ENCODE peak calls at places on chromosome 21, in six cellular contexts. B is H1, C is GM12878, F is SK-N-SH, O is K562, P is GM12892. R is an unnamed sample.
A peak's percentile ranks its signal among the peaks of the same experiment; 100 is the strongest.

GRCh38 chr21:46551636-46552241 is 53.1 kb downstream of the S100B start:
- DNase-seq in B (no peak), C (no peak), F (no peak), O (no peak), P (no peak), R (no peak)

GRCh38 chr21:45590246-45590725 is 48.0 kb upstream of the SLC19A1 start:
- DNase-seq in B (peak; percentile 33), C (no peak), F (peak; percentile 96), O (peak; percentile 76), P (peak; percentile 76), R (peak; percentile 95)

GRCh38 chr21:26099610-26100219 is 70.9 kb downstream of the APP start:
- DNase-seq in B (no peak), C (no peak), F (no peak), O (peak; percentile 6), P (no peak), R (no peak)

GRCh38 chr21:45977396-45977795 is 4.2 kb upstream of the COL6A1 start:
- DNase-seq in B (no peak), C (no peak), F (peak; percentile 60), O (no peak), P (no peak), R (no peak)

GRCh38 chr21:29521872-29522271 is 223.2 kb downstream of the BACH1 start:
- DNase-seq in B (no peak), C (no peak), F (no peak), O (no peak), P (no peak), R (no peak)

GRCh38 chr21:40835179-40835694 is 11.7 kb downstream of the DSCAM start:
- DNase-seq in B (no peak), C (no peak), F (no peak), O (no peak), P (no peak), R (no peak)

GRCh38 chr21:33937931-33938339 is 22.3 kb upstream of the ATP5PO start:
- DNase-seq in B (no peak), C (no peak), F (no peak), O (no peak), P (no peak), R (no peak)

GRCh38 chr21:22898061-22898460 is 1899.9 kb downstream of the NCAM2 start:
- DNase-seq in B (no peak), C (no peak), F (no peak), O (no peak), P (no peak), R (no peak)

GRCh38 chr21:45149021-45149420 is 74.6 kb downstream of the ADARB1 start:
- DNase-seq in B (no peak), C (no peak), F (no peak), O (no peak), P (no peak), R (no peak)

GRCh38 chr21:29571949-29572348 is 273.2 kb downstream of the BACH1 start:
- DNase-seq in B (no peak), C (no peak), F (no peak), O (no peak), P (no peak), R (no peak)

GRCh38 chr21:23218667-23219066 is 2220.5 kb downstream of the NCAM2 start:
- DNase-seq in B (no peak), C (no peak), F (no peak), O (no peak), P (no peak), R (no peak)

GRCh38 chr21:45467221-45467779 is 62.3 kb downstream of the COL18A1 start:
- DNase-seq in B (no peak), C (no peak), F (no peak), O (no peak), P (no peak), R (no peak)

GRCh38 chr21:44013380-44014088 is 1.4 kb downstream of the TRAPPC10 start:
- DNase-seq in B (no peak), C (peak; percentile 32), F (peak; percentile 36), O (peak; percentile 47), P (no peak), R (no peak)

GRCh38 chr21:25983745-25984144 is 186.8 kb downstream of the APP start:
- DNase-seq in B (no peak), C (no peak), F (peak; percentile 46), O (no peak), P (no peak), R (no peak)

GRCh38 chr21:44903689-44904088 is 17.0 kb downstream of the ITGB2 start:
- DNase-seq in B (no peak), C (no peak), F (no peak), O (no peak), P (no peak), R (no peak)

GRCh38 chr21:44349416-44349846 is 4.0 kb upstream of the TRPM2 start:
- DNase-seq in B (no peak), C (no peak), F (no peak), O (no peak), P (no peak), R (no peak)

GRCh38 chr21:46483300-46484295 is 24.9 kb downstream of the DIP2A start:
- DNase-seq in B (no peak), C (no peak), F (no peak), O (no peak), P (no peak), R (no peak)

GRCh38 chr21:43881283-43881682 is 16.3 kb downstream of the AGPAT3 start:
- DNase-seq in B (no peak), C (no peak), F (no peak), O (no peak), P (no peak), R (no peak)

GRCh38 chr21:32705901-32706300 is 21.9 kb downstream of the SYNJ1 start:
- DNase-seq in B (no peak), C (no peak), F (no peak), O (no peak), P (no peak), R (no peak)

GRCh38 chr21:33839167-33839716 is 76.4 kb downstream of the ATP5PO start:
- DNase-seq in B (no peak), C (no peak), F (no peak), O (peak; percentile 64), P (no peak), R (no peak)

GRCh38 chr21:44078411-44078981 is 28.7 kb upstream of the PWP2 start:
- DNase-seq in B (no peak), C (no peak), F (no peak), O (no peak), P (no peak), R (no peak)

GRCh38 chr21:26061437-26061836 is 109.1 kb downstream of the APP start:
- DNase-seq in B (no peak), C (no peak), F (no peak), O (no peak), P (no peak), R (no peak)

GRCh38 chr21:33700491-33700890 is 58.2 kb downstream of the ITSN1 start:
- DNase-seq in B (no peak), C (no peak), F (no peak), O (no peak), P (no peak), R (no peak)

GRCh38 chr21:44548922-44549321 is 2.4 kb downstream of the KRTAP10-2 start:
- DNase-seq in B (peak; percentile 51), C (no peak), F (no peak), O (no peak), P (no peak), R (no peak)

DNA sequence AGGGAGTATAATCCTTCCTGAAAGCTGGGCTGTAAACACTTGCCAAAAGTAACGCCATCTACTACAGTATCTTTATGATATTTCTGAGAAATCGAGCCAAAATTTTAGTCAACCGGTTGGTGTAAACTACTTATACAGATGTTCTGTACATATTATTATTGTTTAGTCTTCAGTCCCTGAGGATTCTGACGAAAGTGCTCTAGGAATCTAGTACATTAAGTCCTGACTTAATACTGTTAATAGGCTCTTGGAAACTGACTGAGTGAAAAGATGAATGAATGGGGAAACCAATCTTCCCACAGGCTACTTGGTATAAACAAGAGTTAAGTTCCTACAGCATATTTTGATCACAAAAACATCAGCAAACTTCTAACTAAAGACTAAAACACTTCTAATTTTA is 274.3 kb downstream of the USP25 start:
- DNase-seq in B (no peak), C (no peak), F (no peak), O (no peak), P (no peak), R (no peak)
- TF ChIP-seq TAF1 in B (no peak), C (no peak), F (no peak), O (no peak), P (no peak), R (no peak)

GRCh38 chr21:28253378-28253777 is 739.3 kb downstream of the LTN1 start:
- DNase-seq in B (no peak), C (no peak), F (no peak), O (no peak), P (no peak), R (no peak)
- TF ChIP-seq TAF1 in B (no peak), C (no peak), F (no peak), O (no peak), P (no peak), R (no peak)

GRCh38 chr21:41967708-41968107 is 13.9 kb upstream of the C2CD2 start:
- DNase-seq in B (no peak), C (no peak), F (no peak), O (no peak), P (no peak), R (no peak)

GRCh38 chr21:41965045-41965444 is 11.2 kb upstream of the C2CD2 start:
- DNase-seq in B (no peak), C (no peak), F (no peak), O (no peak), P (no peak), R (no peak)

GRCh38 chr21:41965447-41966340 is 11.9 kb upstream of the C2CD2 start:
- DNase-seq in B (no peak), C (no peak), F (no peak), O (no peak), P (no peak), R (no peak)

GRCh38 chr21:41966872-41967621 is 13.2 kb upstream of the C2CD2 start:
- DNase-seq in B (no peak), C (no peak), F (no peak), O (no peak), P (no peak), R (no peak)

GRCh38 chr21:41966341-41966833 is 12.6 kb upstream of the C2CD2 start:
- DNase-seq in B (no peak), C (no peak), F (no peak), O (no peak), P (no peak), R (no peak)
- TF ChIP-seq TAF1 in B (no peak), C (no peak), F (no peak), O (no peak), P (no peak), R (no peak)

DNA sequence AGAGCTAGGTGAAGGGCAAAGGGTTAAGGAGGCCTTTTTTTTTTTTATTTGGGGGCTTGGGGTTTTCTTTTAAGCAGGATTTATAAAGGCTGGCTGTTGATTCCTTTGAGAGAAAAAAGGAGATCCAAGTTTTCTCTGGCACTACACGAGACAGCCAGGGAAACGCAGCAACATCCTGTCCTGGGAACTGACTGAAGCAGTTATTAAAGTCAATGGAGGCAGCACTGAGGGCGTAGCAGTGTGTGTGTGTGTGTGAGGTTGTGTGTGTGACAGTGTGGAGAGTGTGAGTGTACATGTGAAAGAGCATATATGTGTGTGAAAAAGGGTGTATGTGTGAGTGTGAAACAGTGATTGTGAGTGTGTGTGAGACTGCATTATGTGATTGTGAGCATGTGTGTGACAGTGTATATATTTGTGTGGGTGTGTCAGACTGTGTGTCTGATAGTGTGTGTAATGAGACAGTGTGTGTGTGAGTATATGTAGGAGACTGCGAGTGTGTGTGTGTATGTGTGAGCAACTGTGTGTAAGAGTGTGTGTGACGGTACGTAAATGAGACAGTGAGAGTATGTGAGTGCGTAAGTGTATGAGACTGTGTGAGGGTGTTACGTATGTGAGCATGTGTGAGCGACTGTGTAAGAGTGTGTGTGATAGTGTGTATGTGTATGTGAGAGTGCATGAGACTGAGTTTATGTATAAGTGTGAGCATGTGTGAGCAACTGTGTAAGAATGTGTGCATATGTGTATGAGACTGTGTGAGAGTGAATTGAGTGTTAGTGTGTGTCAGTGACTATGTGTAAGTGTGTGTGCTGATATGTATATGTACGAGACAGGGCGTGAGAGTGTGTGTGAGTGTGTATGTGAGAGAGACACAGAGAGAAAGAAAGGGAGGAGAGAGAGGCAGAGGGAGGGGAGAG is 66.0 kb upstream of the TIAM1 start:
- DNase-seq in B (no peak), C (no peak), F (no peak), O (no peak), P (no peak), R (no peak)
- TF ChIP-seq TAF1 in B (no peak), C (no peak), F (no peak), O (no peak), P (no peak), R (no peak)

R was measured in GM12891.